ENCODE peak calls at places on chromosomes 7 and 10, in nine cellular contexts. I, X, O, N, E, A, K, C and M are unnamed samples.
A peak's percentile ranks its signal among the peaks of the same experiment; 100 is the strongest.

GRCh38 chr10:43231523-43232078 is 35.3 kb downstream of the RASGEF1A start:
- DNase-seq in I (peak; percentile 21), X (no peak), O (no peak), N (no peak), E (peak; percentile 45), A (no peak), K (no peak), C (no peak), M (peak; percentile 47)

GRCh38 chr7:53638517-53638916 is 603.1 kb downstream of the POM121L12 start:
- DNase-seq in I (no peak), X (no peak), O (no peak), N (no peak), E (no peak), A (no peak), K (no peak), C (no peak), M (no peak)

GRCh38 chr7:155296788-155297516 is 726 bp upstream of the INSIG1 start:
- DNase-seq in I (peak; percentile 78), X (no peak), O (peak; percentile 76), N (peak; percentile 78), E (peak; percentile 92), A (peak; percentile 77), K (peak; percentile 84), C (peak; percentile 90), M (peak; percentile 92)

GRCh38 chr10:119652361-119652760 is 1.2 kb downstream of the BAG3 start:
- DNase-seq in I (no peak), X (peak; percentile 55), O (no peak), N (no peak), E (peak; percentile 16), A (peak; percentile 78), K (peak; percentile 60), C (peak; percentile 70), M (peak; percentile 27)

GRCh38 chr10:29784175-29784773 is 149.5 kb upstream of the SVIL start:
- DNase-seq in I (no peak), X (peak; percentile 98), O (no peak), N (no peak), E (no peak), A (peak; percentile 99), K (no peak), C (peak; percentile 100), M (no peak)

GRCh38 chr10:103783686-103784085 is 71.7 kb downstream of the SH3PXD2A start:
- DNase-seq in I (no peak), X (no peak), O (no peak), N (no peak), E (no peak), A (no peak), K (no peak), C (no peak), M (no peak)

GRCh38 chr10:79090134-79090803 is 21.5 kb downstream of the ZMIZ1 start:
- DNase-seq in I (no peak), X (peak; percentile 53), O (no peak), N (no peak), E (no peak), A (no peak), K (peak; percentile 59), C (peak; percentile 37), M (no peak)

GRCh38 chr7:151710121-151710640 is 166.7 kb downstream of the PRKAG2 start:
- DNase-seq in I (no peak), X (no peak), O (no peak), N (no peak), E (no peak), A (no peak), K (no peak), C (no peak), M (no peak)

GRCh38 chr7:157502701-157503111 is 165.9 kb downstream of the DNAJB6 start:
- DNase-seq in I (peak; percentile 69), X (no peak), O (peak; percentile 19), N (peak; percentile 43), E (peak; percentile 80), A (peak; percentile 28), K (peak; percentile 37), C (peak; percentile 17), M (peak; percentile 80)

GRCh38 chr7:139427788-139428187 is 55.7 kb downstream of the KLRG2 start:
- DNase-seq in I (no peak), X (no peak), O (no peak), N (no peak), E (no peak), A (no peak), K (no peak), C (no peak), M (no peak)

GRCh38 chr7:142939226-142939910 is at the start of gene LLCFC1:
- DNase-seq in I (no peak), X (no peak), O (no peak), N (no peak), E (peak; percentile 10), A (no peak), K (peak; percentile 17), C (no peak), M (peak; percentile 17)

GRCh38 chr10:77673086-77673485 is 35.5 kb upstream of the KCNMA1 start:
- DNase-seq in I (no peak), X (no peak), O (no peak), N (no peak), E (no peak), A (peak; percentile 61), K (no peak), C (peak; percentile 74), M (no peak)